ENCODE peak calls at places on chromosome 3, in six cellular contexts. One of them, this sample, is unnamed.

GRCh38 chr3:35718921-35719320 is 79.6 kb downstream of the ARPP21 start:
- DNase-seq in activated CD4-positive, alpha-beta T cell treated with anti-CD3 and anti-CD28 coated beads for 48 hours: no peak
- DNase-seq in A172: no peak
- DNase-seq in hypothalamus: no peak
- DNase-seq in cardiac fibroblast: no peak
- DNase-seq in mucosa of descending colon: no peak
- DNase-seq in this sample: no peak

GRCh38 chr3:163327086-163327485 is 1751.2 kb downstream of the SI start:
- DNase-seq in cardiac fibroblast: no peak
- DNase-seq in activated CD4-positive, alpha-beta T cell treated with anti-CD3 and anti-CD28 coated beads for 48 hours: no peak
- DNase-seq in hypothalamus: no peak
- DNase-seq in A172: peak
- DNase-seq in mucosa of descending colon: no peak
- DNase-seq in this sample: no peak

GRCh38 chr3:72193768-72194463 is 409.0 kb upstream of the PROK2 start:
- DNase-seq in activated CD4-positive, alpha-beta T cell treated with anti-CD3 and anti-CD28 coated beads for 48 hours: no peak
- DNase-seq in A172: no peak
- DNase-seq in mucosa of descending colon: no peak
- DNase-seq in cardiac fibroblast: peak
- DNase-seq in hypothalamus: no peak
- DNase-seq in this sample: no peak

GRCh38 chr3:107685383-107685782 is 162.6 kb downstream of the BBX start:
- DNase-seq in cardiac fibroblast: no peak
- DNase-seq in hypothalamus: no peak
- DNase-seq in A172: no peak
- DNase-seq in activated CD4-positive, alpha-beta T cell treated with anti-CD3 and anti-CD28 coated beads for 48 hours: no peak
- DNase-seq in mucosa of descending colon: no peak
- DNase-seq in this sample: no peak

GRCh38 chr3:22606938-22607337 is 596.2 kb upstream of the UBE2E2 start:
- DNase-seq in activated CD4-positive, alpha-beta T cell treated with anti-CD3 and anti-CD28 coated beads for 48 hours: no peak
- DNase-seq in mucosa of descending colon: no peak
- DNase-seq in A172: no peak
- DNase-seq in hypothalamus: no peak
- DNase-seq in cardiac fibroblast: no peak
- DNase-seq in this sample: no peak

GRCh38 chr3:21682231-21682630 is 68.8 kb downstream of the ZNF385D start:
- DNase-seq in hypothalamus: no peak
- DNase-seq in cardiac fibroblast: no peak
- DNase-seq in mucosa of descending colon: no peak
- DNase-seq in A172: no peak
- DNase-seq in activated CD4-positive, alpha-beta T cell treated with anti-CD3 and anti-CD28 coated beads for 48 hours: no peak
- DNase-seq in this sample: no peak

GRCh38 chr3:16828815-16829214 is 55.9 kb upstream of the PLCL2 start:
- DNase-seq in cardiac fibroblast: peak
- DNase-seq in activated CD4-positive, alpha-beta T cell treated with anti-CD3 and anti-CD28 coated beads for 48 hours: peak
- DNase-seq in A172: peak
- DNase-seq in hypothalamus: no peak
- DNase-seq in mucosa of descending colon: peak
- DNase-seq in this sample: peak

GRCh38 chr3:158471639-158472294 is 99.2 kb upstream of the MLF1 start:
- DNase-seq in activated CD4-positive, alpha-beta T cell treated with anti-CD3 and anti-CD28 coated beads for 48 hours: no peak
- DNase-seq in cardiac fibroblast: peak
- DNase-seq in mucosa of descending colon: no peak
- DNase-seq in hypothalamus: no peak
- DNase-seq in A172: peak
- DNase-seq in this sample: no peak

GRCh38 chr3:149501524-149501923 is 27.0 kb downstream of the TM4SF4 start:
- DNase-seq in A172: no peak
- DNase-seq in mucosa of descending colon: no peak
- DNase-seq in cardiac fibroblast: peak
- DNase-seq in activated CD4-positive, alpha-beta T cell treated with anti-CD3 and anti-CD28 coated beads for 48 hours: no peak
- DNase-seq in hypothalamus: no peak
- DNase-seq in this sample: no peak

GRCh38 chr3:159877924-159878323 is 110.7 kb upstream of the IL12A start:
- DNase-seq in activated CD4-positive, alpha-beta T cell treated with anti-CD3 and anti-CD28 coated beads for 48 hours: no peak
- DNase-seq in A172: no peak
- DNase-seq in mucosa of descending colon: no peak
- DNase-seq in cardiac fibroblast: peak
- DNase-seq in hypothalamus: no peak
- DNase-seq in this sample: no peak

GRCh38 chr3:177482048-177482741 is 284.9 kb upstream of the TBL1XR1 start:
- DNase-seq in mucosa of descending colon: no peak
- DNase-seq in cardiac fibroblast: no peak
- DNase-seq in activated CD4-positive, alpha-beta T cell treated with anti-CD3 and anti-CD28 coated beads for 48 hours: no peak
- DNase-seq in A172: no peak
- DNase-seq in hypothalamus: no peak
- DNase-seq in this sample: no peak

GRCh38 chr3:52339612-52340011 is 23.5 kb downstream of the DNAH1 start:
- DNase-seq in hypothalamus: no peak
- DNase-seq in A172: peak
- DNase-seq in mucosa of descending colon: peak
- DNase-seq in cardiac fibroblast: peak
- DNase-seq in activated CD4-positive, alpha-beta T cell treated with anti-CD3 and anti-CD28 coated beads for 48 hours: peak
- DNase-seq in this sample: peak

GRCh38 chr3:54858386-54858785 is 69.5 kb downstream of the LRTM1 start:
- DNase-seq in mucosa of descending colon: no peak
- DNase-seq in hypothalamus: no peak
- DNase-seq in A172: no peak
- DNase-seq in activated CD4-positive, alpha-beta T cell treated with anti-CD3 and anti-CD28 coated beads for 48 hours: no peak
- DNase-seq in cardiac fibroblast: no peak
- DNase-seq in this sample: no peak

GRCh38 chr3:174951023-174951422 is 91.9 kb downstream of the NAALADL2 start:
- DNase-seq in activated CD4-positive, alpha-beta T cell treated with anti-CD3 and anti-CD28 coated beads for 48 hours: no peak
- DNase-seq in A172: peak
- DNase-seq in cardiac fibroblast: peak
- DNase-seq in mucosa of descending colon: no peak
- DNase-seq in hypothalamus: no peak
- DNase-seq in this sample: no peak

GRCh38 chr3:196942915-196943277 is 568 bp upstream of the NCBP2 start:
- DNase-seq in cardiac fibroblast: peak
- DNase-seq in A172: no peak
- DNase-seq in mucosa of descending colon: peak
- DNase-seq in hypothalamus: no peak
- DNase-seq in activated CD4-positive, alpha-beta T cell treated with anti-CD3 and anti-CD28 coated beads for 48 hours: peak
- DNase-seq in this sample: peak

GRCh38 chr3:81985996-81986723 is 224.7 kb upstream of the GBE1 start:
- DNase-seq in mucosa of descending colon: no peak
- DNase-seq in hypothalamus: no peak
- DNase-seq in cardiac fibroblast: no peak
- DNase-seq in activated CD4-positive, alpha-beta T cell treated with anti-CD3 and anti-CD28 coated beads for 48 hours: no peak
- DNase-seq in A172: peak
- DNase-seq in this sample: no peak

GRCh38 chr3:39148116-39149058 is 5.0 kb downstream of the CSRNP1 start:
- DNase-seq in cardiac fibroblast: peak
- DNase-seq in activated CD4-positive, alpha-beta T cell treated with anti-CD3 and anti-CD28 coated beads for 48 hours: peak
- DNase-seq in hypothalamus: no peak
- DNase-seq in A172: peak
- DNase-seq in mucosa of descending colon: peak
- DNase-seq in this sample: no peak

GRCh38 chr3:176120507-176120906 is 1076.8 kb downstream of the TBL1XR1 start:
- DNase-seq in hypothalamus: no peak
- DNase-seq in cardiac fibroblast: no peak
- DNase-seq in activated CD4-positive, alpha-beta T cell treated with anti-CD3 and anti-CD28 coated beads for 48 hours: no peak
- DNase-seq in mucosa of descending colon: no peak
- DNase-seq in A172: no peak
- DNase-seq in this sample: no peak

GRCh38 chr3:59046839-59047238 is 3.0 kb downstream of the CFAP20DC start:
- DNase-seq in A172: no peak
- DNase-seq in activated CD4-positive, alpha-beta T cell treated with anti-CD3 and anti-CD28 coated beads for 48 hours: no peak
- DNase-seq in mucosa of descending colon: no peak
- DNase-seq in hypothalamus: no peak
- DNase-seq in cardiac fibroblast: no peak
- DNase-seq in this sample: no peak

GRCh38 chr3:187368251-187368733 is at the start of gene RTP4:
- DNase-seq in mucosa of descending colon: peak
- DNase-seq in cardiac fibroblast: peak
- DNase-seq in hypothalamus: peak
- DNase-seq in A172: peak
- DNase-seq in activated CD4-positive, alpha-beta T cell treated with anti-CD3 and anti-CD28 coated beads for 48 hours: peak
- DNase-seq in this sample: peak

GRCh38 chr3:195697582-195698324 is 23.0 kb upstream of the MUC20 start:
- DNase-seq in mucosa of descending colon: no peak
- DNase-seq in cardiac fibroblast: peak
- DNase-seq in hypothalamus: no peak
- DNase-seq in A172: peak
- DNase-seq in activated CD4-positive, alpha-beta T cell treated with anti-CD3 and anti-CD28 coated beads for 48 hours: no peak
- DNase-seq in this sample: peak